ENCODE peak calls at places on chromosomes 6 and 20, in ten cellular contexts. B, G, I, P, T, Y, L, O, Z and N are unnamed samples.
A peak's percentile ranks its signal among the peaks of the same experiment; 100 is the strongest.

GRCh38 chr6:145087034-145087433 is 648.3 kb downstream of the EPM2A start:
- DNase-seq in B (no peak), G (no peak), I (no peak), P (no peak), T (no peak), Y (no peak), L (no peak), O (no peak), Z (no peak), N (no peak)

GRCh38 chr20:62624719-62625455 is 17.4 kb upstream of the SLCO4A1 start:
- DNase-seq in B (no peak), G (no peak), I (no peak), P (no peak), T (no peak), Y (no peak), L (no peak), O (no peak), Z (peak; percentile 71), N (peak; percentile 72)

GRCh38 chr6:45736134-45736533 is 279.5 kb downstream of the CLIC5 start:
- DNase-seq in B (no peak), G (no peak), I (no peak), P (no peak), T (no peak), Y (no peak), L (no peak), O (no peak), Z (no peak), N (no peak)

GRCh38 chr20:23397961-23398360 is 23.3 kb downstream of the NAPB start:
- DNase-seq in B (no peak), G (no peak), I (no peak), P (peak; percentile 88), T (no peak), Y (no peak), L (no peak), O (no peak), Z (no peak), N (no peak)

GRCh38 chr6:166772518-166772917 is 145.5 kb upstream of the RPS6KA2 start:
- DNase-seq in B (no peak), G (no peak), I (no peak), P (no peak), T (no peak), Y (no peak), L (no peak), O (no peak), Z (peak; percentile 6), N (no peak)

GRCh38 chr6:53309059-53309896 is 39.5 kb downstream of the ELOVL5 start:
- DNase-seq in B (no peak), G (no peak), I (no peak), P (peak; percentile 29), T (no peak), Y (no peak), L (no peak), O (no peak), Z (no peak), N (no peak)

GRCh38 chr6:16929814-16930213 is 168.6 kb upstream of the ATXN1 start:
- DNase-seq in B (no peak), G (no peak), I (no peak), P (no peak), T (no peak), Y (no peak), L (no peak), O (peak; percentile 87), Z (no peak), N (no peak)

GRCh38 chr6:35312076-35312762 is 14.6 kb downstream of the DEF6 start:
- DNase-seq in B (no peak), G (no peak), I (no peak), P (no peak), T (no peak), Y (no peak), L (no peak), O (no peak), Z (no peak), N (no peak)

GRCh38 chr6:42781546-42781810 is 374 bp upstream of the BICRAL start:
- DNase-seq in B (no peak), G (no peak), I (no peak), P (peak; percentile 29), T (no peak), Y (no peak), L (no peak), O (no peak), Z (no peak), N (no peak)

GRCh38 chr20:22584922-22585785 is 782 bp upstream of the FOXA2 start:
- DNase-seq in B (no peak), G (no peak), I (no peak), P (no peak), T (peak; percentile 68), Y (no peak), L (no peak), O (no peak), Z (no peak), N (no peak)

GRCh38 chr6:165689699-165690098 is 26.7 kb upstream of the PDE10A start:
- DNase-seq in B (no peak), G (no peak), I (no peak), P (no peak), T (no peak), Y (no peak), L (no peak), O (no peak), Z (no peak), N (no peak)

GRCh38 chr20:1306316-1307135 is 22.4 kb downstream of the SDCBP2 start:
- DNase-seq in B (no peak), G (no peak), I (no peak), P (no peak), T (no peak), Y (no peak), L (no peak), O (no peak), Z (no peak), N (no peak)

GRCh38 chr20:18857640-18858039 is 44.1 kb downstream of the SCP2D1 start:
- DNase-seq in B (no peak), G (no peak), I (no peak), P (no peak), T (no peak), Y (no peak), L (no peak), O (no peak), Z (no peak), N (no peak)

GRCh38 chr6:81999270-81999669 is 246.8 kb upstream of the TENT5A start:
- DNase-seq in B (no peak), G (no peak), I (no peak), P (no peak), T (no peak), Y (no peak), L (no peak), O (no peak), Z (no peak), N (no peak)

GRCh38 chr6:70668499-70668812 is 773 bp downstream of the SMAP1 start:
- DNase-seq in B (no peak), G (no peak), I (no peak), P (peak; percentile 6), T (no peak), Y (no peak), L (no peak), O (no peak), Z (no peak), N (no peak)

GRCh38 chr6:34386316-34387137 is 5.9 kb downstream of the NUDT3 start:
- DNase-seq in B (no peak), G (no peak), I (no peak), P (peak; percentile 19), T (no peak), Y (no peak), L (no peak), O (no peak), Z (no peak), N (no peak)

GRCh38 chr6:129774697-129775447 is 64.9 kb upstream of the ARHGAP18 start:
- DNase-seq in B (peak; percentile 40), G (no peak), I (peak; percentile 76), P (peak; percentile 76), T (peak; percentile 90), Y (peak; percentile 39), L (peak; percentile 40), O (peak; percentile 79), Z (peak; percentile 45), N (peak; percentile 82)

GRCh38 chr20:34112600-34113061 is 588 bp upstream of the EIF2S2 start:
- DNase-seq in B (no peak), G (no peak), I (no peak), P (peak; percentile 76), T (peak; percentile 55), Y (no peak), L (no peak), O (no peak), Z (peak; percentile 33), N (peak; percentile 34)

GRCh38 chr6:107323133-107323785 is 136.1 kb downstream of the PDSS2 start:
- DNase-seq in B (no peak), G (no peak), I (no peak), P (peak; percentile 13), T (no peak), Y (no peak), L (no peak), O (peak; percentile 7), Z (no peak), N (no peak)

GRCh38 chr6:3337521-3338350 is 79.0 kb downstream of the PSMG4 start:
- DNase-seq in B (no peak), G (no peak), I (no peak), P (peak; percentile 67), T (no peak), Y (no peak), L (no peak), O (no peak), Z (no peak), N (no peak)

GRCh38 chr20:53571555-53572286 is 21.9 kb downstream of the ZNF217 start:
- DNase-seq in B (no peak), G (no peak), I (no peak), P (no peak), T (no peak), Y (no peak), L (no peak), O (no peak), Z (no peak), N (no peak)

GRCh38 chr6:14711056-14711703 is 534.7 kb upstream of the JARID2 start:
- DNase-seq in B (peak; percentile 34), G (no peak), I (no peak), P (no peak), T (peak; percentile 40), Y (no peak), L (no peak), O (no peak), Z (no peak), N (no peak)

GRCh38 chr20:18666803-18667460 is 79.1 kb downstream of the DTD1 start:
- DNase-seq in B (no peak), G (no peak), I (no peak), P (no peak), T (no peak), Y (no peak), L (no peak), O (no peak), Z (no peak), N (no peak)

GRCh38 chr6:124857746-124858145 is 104.5 kb upstream of the RNF217 start:
- DNase-seq in B (no peak), G (no peak), I (no peak), P (no peak), T (no peak), Y (no peak), L (no peak), O (no peak), Z (no peak), N (no peak)

GRCh38 chr6:11207199-11207968 is 25.1 kb downstream of the NEDD9 start:
- DNase-seq in B (no peak), G (no peak), I (peak; percentile 37), P (peak; percentile 96), T (no peak), Y (no peak), L (no peak), O (peak; percentile 92), Z (peak; percentile 85), N (peak; percentile 83)